ENCODE peak calls at places on chromosomes 6 and 20, in nine cellular contexts. J, B, Z, D, I, L, U, W and T are unnamed samples.

GRCh38 chr6:115783402-115784061 is 277.2 kb downstream of the FRK start:
- DNase-seq in L (no peak), B (peak; percentile 7), U (no peak), Z (no peak), J (no peak), I (peak; percentile 6), D (peak; percentile 43), W (no peak), T (no peak)

GRCh38 chr6:46440133-46440532 is 51.1 kb downstream of the RCAN2 start:
- DNase-seq in L (no peak), W (no peak), J (no peak), D (no peak), B (no peak), U (no peak), Z (no peak), I (no peak), T (no peak)

GRCh38 chr6:100281471-100281878 is 183.2 kb downstream of the SIM1 start:
- DNase-seq in U (peak; percentile 93), B (no peak), L (no peak), W (no peak), J (no peak), I (no peak), D (no peak), Z (peak; percentile 15), T (no peak)

GRCh38 chr6:154917941-154918340 is 77.2 kb upstream of the TIAM2 start:
- DNase-seq in Z (no peak), L (no peak), U (no peak), B (no peak), D (no peak), W (no peak), I (no peak), J (no peak), T (peak; percentile 14)

GRCh38 chr20:13416531-13416930 is 195.5 kb downstream of the ISM1 start:
- DNase-seq in U (no peak), B (no peak), J (no peak), L (no peak), I (no peak), W (no peak), Z (no peak), D (no peak), T (no peak)

GRCh38 chr6:111624391-111625098 is 18.9 kb upstream of the TRAF3IP2 start:
- DNase-seq in J (no peak), D (no peak), I (no peak), U (no peak), L (no peak), Z (no peak), W (no peak), B (no peak), T (no peak)

GRCh38 chr6:134437376-134437775 is 119.5 kb upstream of the SGK1 start:
- DNase-seq in J (peak; percentile 20), W (no peak), Z (no peak), U (no peak), B (no peak), D (peak; percentile 34), L (no peak), I (peak; percentile 51), T (no peak)

GRCh38 chr20:20364016-20364746 is 3.7 kb upstream of the INSM1 start:
- DNase-seq in D (no peak), W (no peak), B (no peak), Z (peak; percentile 14), U (peak; percentile 83), I (no peak), L (no peak), J (no peak), T (no peak)

GRCh38 chr20:15241696-15242095 is 904.3 kb upstream of the FLRT3 start:
- DNase-seq in B (no peak), U (no peak), Z (no peak), I (no peak), L (no peak), W (no peak), D (no peak), J (no peak), T (no peak)

GRCh38 chr20:20318318-20319161 is 49.4 kb upstream of the INSM1 start:
- DNase-seq in D (no peak), Z (no peak), B (peak; percentile 27), U (no peak), W (no peak), I (peak; percentile 23), J (no peak), L (no peak), T (no peak)

GRCh38 chr20:25525857-25526256 is 59.5 kb downstream of the NINL start:
- DNase-seq in Z (no peak), W (no peak), J (no peak), B (no peak), I (no peak), D (peak; percentile 79), U (no peak), L (no peak), T (no peak)

GRCh38 chr6:43222418-43223059 is 6.7 kb downstream of the DNPH1 start:
- DNase-seq in W (no peak), I (no peak), L (peak; percentile 46), Z (no peak), J (no peak), U (no peak), D (no peak), B (no peak), T (no peak)

GRCh38 chr20:39105551-39105950 is 143.4 kb downstream of the DHX35 start:
- DNase-seq in I (no peak), U (no peak), W (no peak), Z (no peak), L (no peak), D (no peak), B (no peak), J (no peak), T (no peak)

GRCh38 chr6:31399589-31400466 is 3.6 kb upstream of the MICA start:
- DNase-seq in U (peak; percentile 78), B (peak; percentile 90), Z (peak; percentile 91), W (peak; percentile 53), I (peak; percentile 95), L (peak; percentile 95), D (peak; percentile 90), J (peak; percentile 73), T (peak; percentile 94)

GRCh38 chr6:63660737-63661136 is 25.1 kb downstream of the PHF3 start:
- DNase-seq in Z (no peak), U (no peak), B (no peak), I (no peak), J (no peak), W (no peak), D (no peak), L (no peak), T (no peak)

GRCh38 chr6:111677186-111677990 is 71.7 kb upstream of the TRAF3IP2 start:
- DNase-seq in W (no peak), U (peak; percentile 45), Z (no peak), I (no peak), J (no peak), D (no peak), B (no peak), L (no peak), T (no peak)

DNA sequence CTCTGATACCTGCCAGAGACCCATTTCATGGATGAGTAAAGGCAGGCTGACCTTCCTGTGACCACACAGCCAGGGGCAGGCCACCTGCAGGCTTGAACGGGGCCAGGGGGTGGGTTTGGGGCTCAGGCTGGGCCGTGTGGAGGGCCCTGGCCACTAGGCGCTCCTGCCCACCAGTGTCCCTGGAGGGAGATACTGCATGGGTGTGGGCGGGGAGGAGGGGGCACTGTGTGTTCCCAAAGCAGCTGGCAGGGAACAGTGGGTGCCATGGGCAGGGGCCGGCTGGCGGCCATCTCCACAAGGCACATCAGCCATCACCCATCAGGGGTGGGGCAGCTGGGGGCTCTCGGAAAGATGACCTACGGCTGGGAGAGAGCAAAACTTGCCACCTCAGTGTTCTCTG is 15.4 kb downstream of the SRC start:
- DNase-seq in Z (no peak), J (no peak), W (no peak), I (no peak), D (no peak), L (peak; percentile 33), B (no peak), U (no peak), T (no peak)
- H3K4me1 ChIP-seq in Z (no peaks in the 10 kb centered on the region), J (peaks cover 10% of the 10 kb centered on the region), W (no peaks in the 10 kb centered on the region), I (peaks cover 19% of the 10 kb centered on the region), D (peaks cover 28% of the 10 kb centered on the region), L (no peaks in the 10 kb centered on the region), B (peaks cover 38% of the 10 kb centered on the region), U (peaks cover 3% of the 10 kb centered on the region), T (no peaks in the 10 kb centered on the region)

GRCh38 chr6:152859225-152859624 is 108.6 kb downstream of the VIP start:
- DNase-seq in J (no peak), U (no peak), W (no peak), D (no peak), Z (no peak), B (no peak), L (no peak), I (no peak), T (no peak)

GRCh38 chr6:152858151-152858550 is 107.6 kb downstream of the VIP start:
- DNase-seq in Z (no peak), U (no peak), L (no peak), W (no peak), B (no peak), I (no peak), D (no peak), J (no peak), T (no peak)

GRCh38 chr6:152863618-152864326 is 113.2 kb downstream of the VIP start:
- DNase-seq in L (no peak), J (peak; percentile 73), Z (peak; percentile 83), U (peak; percentile 83), W (peak; percentile 67), I (peak; percentile 77), D (peak; percentile 74), B (peak; percentile 91), T (peak; percentile 86)
- TF ChIP-seq CTCF in L (peak; percentile 63), J (peak; percentile 91), Z (peak; percentile 62), U (peak; percentile 88), W (peak; percentile 70), I (peak; percentile 30), D (peak; percentile 75), B (peak; percentile 70), T (peak; percentile 40)

GRCh38 chr6:105484238-105485161 is 81.6 kb upstream of the PREP start:
- DNase-seq in W (no peak), L (no peak), D (peak; percentile 79), J (peak; percentile 50), U (peak; percentile 45), B (no peak), I (no peak), Z (peak; percentile 58), T (no peak)
- H3K4me1 ChIP-seq in W (no peaks in the 10 kb centered on the region), L (no peaks in the 10 kb centered on the region), D (peaks cover 24% of the 10 kb centered on the region), J (peaks cover 5% of the 10 kb centered on the region), U (peaks cover 24% of the 10 kb centered on the region), B (peaks cover 53% of the 10 kb centered on the region), I (no peaks in the 10 kb centered on the region), Z (peaks cover 14% of the 10 kb centered on the region), T (no peaks in the 10 kb centered on the region)

DNA sequence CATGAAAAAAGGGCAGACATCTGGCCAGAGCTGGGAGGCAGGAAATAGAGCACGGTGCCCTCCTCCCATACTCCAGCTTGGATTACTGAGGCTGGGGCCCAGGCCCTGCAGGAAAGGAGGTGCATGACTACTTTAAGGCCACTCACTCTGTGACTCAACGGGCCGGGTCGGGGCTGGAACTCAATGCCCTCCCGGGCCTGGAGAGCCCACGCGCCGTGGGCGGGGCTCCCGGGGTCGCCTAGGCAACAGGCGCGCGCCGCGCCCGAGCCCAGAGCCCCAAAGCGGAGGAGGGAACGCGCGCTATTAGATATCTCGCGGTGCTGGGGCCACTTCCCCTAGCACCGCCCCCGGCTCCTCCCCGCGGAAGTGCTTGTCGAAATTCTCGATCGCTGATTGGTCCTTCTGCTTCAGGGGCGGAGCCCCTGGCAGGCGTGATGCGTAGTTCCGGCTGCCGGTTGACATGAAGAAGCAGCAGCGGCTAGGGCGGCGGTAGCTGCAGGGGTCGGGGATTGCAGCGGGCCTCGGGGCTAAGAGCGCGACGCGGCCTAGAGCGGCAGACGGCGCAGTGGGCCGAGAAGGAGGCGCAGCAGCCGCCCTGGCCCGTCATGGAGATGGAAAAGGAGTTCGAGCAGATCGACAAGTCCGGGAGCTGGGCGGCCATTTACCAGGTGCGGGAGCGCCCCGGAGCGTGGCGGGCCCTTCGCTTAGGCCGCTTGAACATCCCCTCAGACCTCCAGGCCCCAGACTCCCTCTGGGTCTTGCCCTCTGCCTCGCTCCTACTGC is at the start of gene PTPN1:
- DNase-seq in L (peak; percentile 100), U (peak; percentile 100), J (peak; percentile 99), B (peak; percentile 97), Z (peak; percentile 99), W (peak; percentile 99), D (peak; percentile 100), I (peak; percentile 99), T (peak; percentile 99)
- TF ChIP-seq CTCF in L (no peak), U (no peak), J (no peak), B (no peak), Z (no peak), W (no peak), D (no peak), I (no peak), T (no peak)